ENCODE peak calls at places on chromosomes 4 and X, in four cellular contexts. H is fibroblast of the aortic adventitia; N is choroid plexus epithelial cell; G is CD4-positive, alpha-beta T cell. R is an unnamed sample.

GRCh38 chr4:184370711-184371389 is 103.5 kb downstream of the IRF2 start:
- DNase-seq in H (peak), G (no peak), N (peak), R (no peak)

GRCh38 chr4:865121-865465 is 39.2 kb upstream of the CPLX1 start:
- DNase-seq in G (no peak), N (no peak), H (no peak), R (no peak)

GRCh38 chrX:21153503-21153902 is 220.7 kb upstream of the CNKSR2 start:
- DNase-seq in H (peak), N (peak), G (no peak), R (no peak)

GRCh38 chr4:48490680-48491513 is 845 bp downstream of the ZAR1 start:
- DNase-seq in G (no peak), N (no peak), H (no peak), R (no peak)

GRCh38 chr4:173448557-173448918 is 49.6 kb upstream of the SCRG1 start:
- DNase-seq in N (no peak), G (no peak), H (peak), R (no peak)

GRCh38 chrX:56800307-56800706 is 71.3 kb downstream of the NBDY start:
- DNase-seq in G (no peak), N (no peak), H (no peak), R (no peak)

GRCh38 chrX:72712094-72712755 is 1.9 kb downstream of the PHKA1 start:
- DNase-seq in G (no peak), H (no peak), N (peak), R (no peak)

GRCh38 chrX:39614680-39614998 is 483.1 kb downstream of the BCOR start:
- DNase-seq in G (no peak), N (no peak), H (no peak), R (no peak)

GRCh38 chr4:158540125-158540907 is 18.6 kb downstream of the RXFP1 start:
- DNase-seq in H (peak), G (no peak), N (no peak), R (no peak)

GRCh38 chrX:20838477-20838876 is 535.7 kb upstream of the CNKSR2 start:
- DNase-seq in H (no peak), G (no peak), N (no peak), R (no peak)

GRCh38 chrX:47091149-47091775 is 13.0 kb downstream of the RGN start:
- DNase-seq in G (no peak), H (peak), N (peak), R (no peak)

GRCh38 chr4:24470681-24471622 is 113.4 kb downstream of the DHX15 start:
- DNase-seq in H (peak), G (no peak), N (peak), R (no peak)

GRCh38 chr4:158314756-158315487 is 104.6 kb downstream of the TMEM144 start:
- DNase-seq in H (peak), N (peak), G (no peak), R (no peak)

GRCh38 chrX:112147206-112147605 is 64.6 kb upstream of the TRPC5 start:
- DNase-seq in H (no peak), N (peak), G (no peak), R (no peak)

GRCh38 chrX:101383679-101384078 is 2.3 kb downstream of the BTK start:
- DNase-seq in G (no peak), N (no peak), H (no peak), R (no peak)

GRCh38 chr4:34105311-34105710 is 2139.0 kb downstream of the ARAP2 start:
- DNase-seq in N (peak), H (peak), G (no peak), R (no peak)

GRCh38 chrX:2931612-2932011 is 2.5 kb upstream of the ARSD start:
- DNase-seq in H (no peak), N (no peak), G (no peak), R (no peak)

GRCh38 chrX:2926664-2927275 is 2.4 kb downstream of the ARSD start:
- DNase-seq in H (no peak), G (no peak), N (no peak), R (no peak)

GRCh38 chrX:2931155-2931554 is 2.0 kb upstream of the ARSD start:
- DNase-seq in N (no peak), H (no peak), G (no peak), R (no peak)

GRCh38 chrX:2928583-2929434 is at the start of gene ARSD:
- DNase-seq in N (peak), G (peak), H (peak), R (peak)

DNA sequence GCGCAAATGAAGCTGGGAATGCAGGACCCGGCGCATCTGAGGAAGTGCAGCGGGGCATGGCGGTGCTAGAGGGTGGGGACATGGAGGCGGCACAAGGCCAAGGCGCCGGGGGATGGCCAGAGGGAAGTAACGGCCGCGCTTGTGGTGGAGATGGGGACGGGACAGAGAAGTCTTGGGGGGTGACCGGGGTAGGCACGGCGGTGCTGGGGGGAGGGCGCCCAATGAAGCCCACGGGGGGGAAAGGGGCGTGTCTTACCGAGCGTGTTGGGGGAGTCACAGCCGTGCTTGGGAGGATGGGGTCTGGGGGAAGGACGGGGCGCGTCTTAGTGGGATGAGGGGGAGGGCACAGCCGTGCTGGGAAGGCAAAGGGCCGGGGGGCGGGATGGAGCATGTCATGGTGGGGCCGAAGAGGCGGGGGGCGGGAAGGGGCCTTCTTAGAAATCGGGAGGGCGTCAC is 984 bp downstream of the ARSD start:
- DNase-seq in N (no peak), H (no peak), G (no peak), R (peak)
- TF ChIP-seq CTCF in N (no peak), H (no peak), G (no peak), R (no peak)

DNA sequence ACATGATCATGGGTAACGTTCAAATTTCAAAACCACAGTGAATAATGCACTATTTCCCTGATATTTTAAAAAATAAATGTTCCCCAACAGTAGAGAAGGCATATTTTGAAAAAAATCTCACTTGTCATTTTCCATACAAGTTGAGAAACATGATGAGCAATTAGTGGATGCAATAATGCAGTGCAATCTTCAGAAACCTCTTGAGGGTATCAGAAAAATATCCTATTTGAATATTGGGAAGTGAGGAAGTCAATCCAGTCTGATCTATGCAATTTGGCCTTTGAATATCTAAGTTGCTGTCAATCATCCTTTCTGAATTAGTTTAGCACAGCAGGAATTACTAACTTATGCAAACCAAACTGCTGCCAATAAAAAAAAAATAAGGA is 776.8 kb downstream of the PCDH18 start:
- DNase-seq in N (no peak), G (no peak), H (no peak), R (no peak)
- TF ChIP-seq CTCF in N (no peak), G (no peak), H (no peak), R (no peak)

GRCh38 chr4:186554890-186555827 is at the start of gene MTNR1A:
- DNase-seq in G (no peak), H (no peak), N (peak), R (no peak)
- TF ChIP-seq CTCF in G (no peak), H (no peak), N (no peak), R (no peak)

DNA sequence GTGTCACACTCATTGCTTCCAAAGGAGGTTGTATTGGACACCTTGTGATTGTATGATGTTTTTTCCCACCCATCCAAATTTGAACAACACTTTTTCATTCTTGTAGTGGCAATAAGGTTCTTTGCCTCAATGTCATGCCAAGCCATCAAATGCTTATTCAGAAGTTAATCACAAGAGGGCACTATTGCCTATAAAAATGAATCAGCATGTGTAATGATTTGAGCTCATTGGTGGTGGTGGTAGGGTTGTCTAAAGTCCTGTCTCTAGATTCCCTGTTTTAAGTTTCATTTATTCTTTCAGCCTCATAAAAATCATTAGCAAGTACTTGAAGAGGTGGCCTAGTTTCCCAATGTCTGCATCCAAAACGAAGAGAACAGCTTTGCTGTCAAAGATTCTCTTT is 37.0 kb downstream of the IRS4 start:
- DNase-seq in N (peak), G (no peak), H (peak), R (no peak)
- TF ChIP-seq CTCF in N (peak), G (no peak), H (peak), R (no peak)

DNA sequence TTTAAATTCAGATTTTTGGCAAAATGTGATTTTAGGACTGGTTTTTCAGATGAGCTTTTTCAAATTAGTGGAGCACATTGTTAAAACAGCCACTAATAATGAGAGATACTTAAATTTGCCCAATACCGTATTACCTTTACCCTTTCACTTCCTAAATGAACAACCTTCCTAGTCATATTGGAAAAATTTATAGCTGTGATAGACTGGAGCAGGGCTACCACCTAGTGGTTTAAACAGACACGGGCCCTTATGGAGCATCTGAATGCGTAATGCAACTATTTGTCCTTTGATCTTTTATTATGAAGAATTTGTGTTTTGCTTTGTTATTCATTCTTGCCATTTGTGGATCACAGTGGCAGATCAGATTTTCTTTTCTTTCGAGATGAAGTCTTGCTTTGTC is 72.7 kb downstream of the KDM6A start:
- DNase-seq in G (no peak), N (peak), H (no peak), R (no peak)
- TF ChIP-seq CTCF in G (no peak), N (peak), H (no peak), R (peak)

DNA sequence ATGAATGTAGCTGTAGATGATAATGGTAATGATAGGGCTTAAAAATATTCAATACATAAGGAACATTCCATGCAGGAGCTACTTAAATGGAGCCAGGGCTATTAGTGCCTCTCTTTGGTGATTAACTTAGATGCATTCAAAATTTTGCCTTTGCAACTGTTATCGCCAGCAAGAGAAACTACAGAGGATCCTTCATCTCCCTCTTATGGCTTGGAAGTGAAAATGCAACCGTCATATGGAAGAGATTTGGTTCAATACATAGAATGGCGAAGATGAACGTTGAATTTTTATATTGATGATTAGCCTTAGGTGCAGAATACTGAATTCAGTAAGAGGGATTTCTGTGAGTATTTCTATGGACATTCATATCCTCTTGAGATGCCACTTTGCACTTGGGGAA is 134.5 kb upstream of the NLGN4X start:
- DNase-seq in H (no peak), N (no peak), G (no peak), R (no peak)
- TF ChIP-seq CTCF in H (no peak), N (no peak), G (no peak), R (no peak)

GRCh38 chr4:153465583-153465921 is 608 bp upstream of the TMEM131L start:
- DNase-seq in N (peak), G (no peak), H (peak), R (no peak)
- TF ChIP-seq CTCF in N (peak), G (no peak), H (peak), R (no peak)

GRCh38 chr4:7232061-7232616 is 39.8 kb downstream of the SORCS2 start:
- DNase-seq in G (no peak), H (no peak), N (no peak), R (no peak)

GRCh38 chr4:7233601-7234000 is 41.3 kb downstream of the SORCS2 start:
- DNase-seq in N (no peak), H (no peak), G (no peak), R (no peak)

GRCh38 chr4:7235030-7235380 is 42.7 kb downstream of the SORCS2 start:
- DNase-seq in G (no peak), H (no peak), N (no peak), R (no peak)

GRCh38 chr4:7233006-7233580 is 40.8 kb downstream of the SORCS2 start:
- DNase-seq in H (no peak), N (no peak), G (no peak), R (no peak)

DNA sequence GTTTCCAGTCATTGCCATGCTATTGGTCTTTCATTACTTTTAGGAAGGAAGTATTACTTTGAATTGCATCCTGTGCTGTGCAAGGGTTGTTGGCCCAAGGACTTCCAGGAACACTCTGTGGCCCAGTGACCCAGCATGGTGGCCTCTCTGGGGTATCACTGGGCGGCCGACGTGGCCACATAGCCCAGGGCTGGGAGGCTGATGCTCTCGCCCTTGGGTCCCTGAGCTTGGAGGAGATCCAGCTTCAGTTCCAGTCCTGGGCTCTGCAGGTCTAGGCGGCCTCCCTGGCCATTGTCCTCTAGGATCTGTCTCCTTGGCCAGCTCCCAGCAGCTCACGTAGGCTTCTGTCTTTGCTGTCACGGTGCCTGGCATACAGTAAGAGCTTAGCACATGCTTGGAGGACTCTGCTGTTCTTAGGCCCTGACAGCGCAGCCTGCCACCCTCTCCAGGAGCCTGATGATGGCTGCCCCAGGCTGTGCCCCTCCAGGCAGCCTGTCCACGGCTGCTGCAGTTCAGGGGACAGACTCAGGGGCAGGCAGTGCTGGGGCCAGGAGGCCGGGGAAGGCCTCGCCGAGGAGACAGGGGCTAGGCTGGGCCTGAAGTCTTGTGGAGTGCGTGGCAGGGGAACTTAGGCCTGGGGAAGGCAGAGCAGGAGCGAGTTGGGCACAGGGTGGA is 42.2 kb downstream of the SORCS2 start:
- DNase-seq in G (no peak), H (no peak), N (no peak), R (no peak)
- TF ChIP-seq CTCF in G (no peak), H (no peak), N (no peak), R (no peak)

GRCh38 chrX:44953734-44954502 is 80.9 kb downstream of the KDM6A start:
- DNase-seq in H (no peak), G (no peak), N (no peak), R (no peak)
- TF ChIP-seq CTCF in H (no peak), G (no peak), N (no peak), R (no peak)

GRCh38 chr4:188660796-188661195 is 521.6 kb downstream of the TRIML1 start:
- DNase-seq in N (no peak), H (no peak), G (no peak), R (no peak)

GRCh38 chr4:188663369-188663768 is 524.1 kb downstream of the TRIML1 start:
- DNase-seq in G (no peak), H (no peak), N (no peak), R (no peak)

GRCh38 chr4:188661502-188661901 is 522.3 kb downstream of the TRIML1 start:
- DNase-seq in G (no peak), N (no peak), H (no peak), R (no peak)

GRCh38 chr4:188657365-188657764 is 518.1 kb downstream of the TRIML1 start:
- DNase-seq in G (no peak), N (no peak), H (no peak), R (no peak)

GRCh38 chr4:188658958-188659522 is 519.8 kb downstream of the TRIML1 start:
- DNase-seq in H (no peak), G (no peak), N (no peak), R (no peak)
- TF ChIP-seq CTCF in H (no peak), G (no peak), N (no peak), R (no peak)

R was measured in CD14-positive monocyte.